ENCODE peak calls at places on chromosome 18, in five cellular contexts. A is HT-29; Q is Kasumi-1; K is activated CD4-positive, alpha-beta T cell treated with anti-CD3 and anti-CD28 coated beads for 1 hour; G is upper lobe of right lung. O is an unnamed sample.

GRCh38 chr18:59907172-59907571 is 7.4 kb downstream of the PMAIP1 start:
- DNase-seq in A (no peak), Q (no peak), K (no peak), G (no peak), O (peak)

GRCh38 chr18:657311-657997 is at the start of gene TYMS:
- DNase-seq in A (peak), Q (peak), K (no peak), G (peak), O (peak)

GRCh38 chr18:8354304-8354703 is 254.9 kb upstream of the RAB12 start:
- DNase-seq in A (no peak), Q (no peak), K (no peak), G (no peak), O (no peak)

GRCh38 chr18:22489694-22490093 is 72.0 kb upstream of the CTAGE1 start:
- DNase-seq in A (peak), Q (no peak), K (no peak), G (no peak), O (no peak)

GRCh38 chr18:43587538-43588153 is 310.4 kb upstream of the SYT4 start:
- DNase-seq in A (peak), Q (peak), K (no peak), G (no peak), O (peak)

GRCh38 chr18:78526275-78526674 is 453.3 kb upstream of the SALL3 start:
- DNase-seq in A (no peak), Q (no peak), K (no peak), G (no peak), O (no peak)

GRCh38 chr18:66495844-66496243 is 108.0 kb downstream of the CDH19 start:
- DNase-seq in A (peak), Q (peak), K (no peak), G (peak), O (peak)

GRCh38 chr18:23553887-23554286 is 32.4 kb downstream of the NPC1 start:
- DNase-seq in A (no peak), Q (no peak), K (no peak), G (no peak), O (no peak)

GRCh38 chr18:24517554-24517953 is 57.1 kb downstream of the HRH4 start:
- DNase-seq in A (no peak), Q (no peak), K (no peak), G (no peak), O (no peak)

GRCh38 chr18:3186678-3187658 is 32.8 kb downstream of the MYOM1 start:
- DNase-seq in A (peak), Q (no peak), K (no peak), G (no peak), O (peak)

GRCh38 chr18:25658476-25658875 is 306.5 kb upstream of the ZNF521 start:
- DNase-seq in A (no peak), Q (no peak), K (no peak), G (no peak), O (no peak)

GRCh38 chr18:31661965-31662364 is 22.4 kb downstream of the B4GALT6 start:
- DNase-seq in A (peak), Q (no peak), K (no peak), G (no peak), O (no peak)

GRCh38 chr18:36711014-36711725 is 117.6 kb downstream of the TPGS2 start:
- DNase-seq in A (no peak), Q (no peak), K (no peak), G (no peak), O (no peak)

GRCh38 chr18:78330761-78331160 is 648.9 kb upstream of the SALL3 start:
- DNase-seq in A (no peak), Q (no peak), K (no peak), G (no peak), O (no peak)

GRCh38 chr18:68418881-68419280 is 296.0 kb downstream of the TMX3 start:
- DNase-seq in A (no peak), Q (no peak), K (no peak), G (no peak), O (no peak)

GRCh38 chr18:58262581-58262980 is 218.6 kb downstream of the NEDD4L start:
- DNase-seq in A (no peak), Q (no peak), K (no peak), G (no peak), O (no peak)

GRCh38 chr18:78378403-78378802 is 601.2 kb upstream of the SALL3 start:
- DNase-seq in A (no peak), Q (no peak), K (no peak), G (no peak), O (no peak)

GRCh38 chr18:23069481-23069880 is 65.8 kb upstream of the CABLES1 start:
- DNase-seq in A (no peak), Q (no peak), K (peak), G (no peak), O (no peak)

GRCh38 chr18:7414459-7414858 is 152.7 kb upstream of the PTPRM start:
- DNase-seq in A (no peak), Q (no peak), K (no peak), G (no peak), O (no peak)

GRCh38 chr18:50863840-50864239 is 15.1 kb upstream of the ME2 start:
- DNase-seq in A (no peak), Q (no peak), K (no peak), G (no peak), O (no peak)

GRCh38 chr18:43656547-43656946 is 379.3 kb upstream of the SYT4 start:
- DNase-seq in A (no peak), Q (no peak), K (no peak), G (no peak), O (no peak)

GRCh38 chr18:21682276-21683051 is 22.1 kb downstream of the ABHD3 start:
- DNase-seq in A (peak), Q (peak), K (no peak), G (no peak), O (peak)

GRCh38 chr18:11553098-11553940 is 56.1 kb upstream of the SLC35G4 start:
- DNase-seq in A (peak), Q (peak), K (no peak), G (no peak), O (peak)

GRCh38 chr18:49681387-49681786 is 119.5 kb downstream of the LIPG start:
- DNase-seq in A (no peak), Q (no peak), K (no peak), G (no peak), O (no peak)

GRCh38 chr18:64233855-64234254 is 85.0 kb upstream of the LINC00305 start:
- DNase-seq in A (no peak), Q (no peak), K (no peak), G (no peak), O (no peak)

GRCh38 chr18:33432857-33433256 is 7.7 kb downstream of the CCDC178 start:
- DNase-seq in A (no peak), Q (no peak), K (no peak), G (no peak), O (no peak)

GRCh38 chr18:32929213-32929612 is 156.4 kb upstream of the KLHL14 start:
- DNase-seq in A (no peak), Q (no peak), K (no peak), G (no peak), O (no peak)

GRCh38 chr18:43303376-43303775 is 26.1 kb upstream of the SYT4 start:
- DNase-seq in A (no peak), Q (no peak), K (no peak), G (no peak), O (no peak)

GRCh38 chr18:63131106-63131943 is 188.2 kb downstream of the BCL2 start:
- DNase-seq in A (peak), Q (peak), K (peak), G (no peak), O (peak)

GRCh38 chr18:6746386-6746960 is 17.0 kb downstream of the ARHGAP28 start:
- DNase-seq in A (no peak), Q (no peak), K (no peak), G (no peak), O (no peak)

GRCh38 chr18:49168970-49169619 is 218.3 kb upstream of the SMAD7 start:
- DNase-seq in A (no peak), Q (no peak), K (no peak), G (no peak), O (no peak)

GRCh38 chr18:71239111-71239624 is 950.3 kb downstream of the SOCS6 start:
- DNase-seq in A (no peak), Q (no peak), K (no peak), G (no peak), O (no peak)

GRCh38 chr18:24027156-24027555 is 12.6 kb downstream of the TTC39C start:
- DNase-seq in A (no peak), Q (peak), K (no peak), G (no peak), O (no peak)

GRCh38 chr18:59624384-59624760 is 72.9 kb downstream of the CCBE1 start:
- DNase-seq in A (no peak), Q (no peak), K (no peak), G (no peak), O (no peak)

GRCh38 chr18:24118750-24119577 is 19.9 kb upstream of the CABYR start:
- DNase-seq in A (peak), Q (peak), K (peak), G (no peak), O (peak)

GRCh38 chr18:26040051-26040656 is 50.3 kb downstream of the SS18 start:
- DNase-seq in A (no peak), Q (no peak), K (no peak), G (no peak), O (no peak)

O was measured in NAMALWA.